ENCODE peak calls at places on chromosome 19, in ten cellular contexts. U, I, Y, A, B, P, T, M, S and N are unnamed samples.

GRCh38 chr19:13401388-13401787 is 104.9 kb downstream of the CACNA1A start:
- DNase-seq in B (no peak), S (peak; percentile 82), P (no peak), U (no peak), M (no peak), I (no peak), Y (peak; percentile 42), A (peak; percentile 55), T (no peak), N (no peak)

GRCh38 chr19:940591-941291 is 14.9 kb downstream of the ARID3A start:
- DNase-seq in U (no peak), P (peak; percentile 81), Y (no peak), A (no peak), B (no peak), S (peak; percentile 73), I (peak; percentile 66), T (peak; percentile 38), M (no peak), N (peak; percentile 47)

GRCh38 chr19:49149652-49150105 is 5.5 kb downstream of the HRC start:
- DNase-seq in M (peak; percentile 66), B (no peak), I (no peak), S (peak; percentile 56), A (peak; percentile 48), T (peak; percentile 65), Y (peak; percentile 87), U (peak; percentile 53), P (peak; percentile 83), N (peak; percentile 71)

GRCh38 chr19:53246498-53246897 is 8.2 kb downstream of the ZNF677 start:
- DNase-seq in U (no peak), A (no peak), B (no peak), M (no peak), Y (no peak), P (no peak), I (no peak), T (no peak), S (no peak), N (no peak)

GRCh38 chr19:38666662-38667448 is 19.4 kb downstream of the ACTN4 start:
- DNase-seq in M (no peak), P (peak; percentile 75), I (no peak), Y (no peak), T (no peak), U (peak; percentile 52), S (peak; percentile 77), B (no peak), A (no peak), N (no peak)

GRCh38 chr19:13150919-13151604 is 851 bp downstream of the IER2 start:
- DNase-seq in Y (no peak), U (peak; percentile 66), T (no peak), I (no peak), M (no peak), S (no peak), P (no peak), A (no peak), B (no peak), N (peak; percentile 7)

GRCh38 chr19:50325310-50326100 is 3.7 kb downstream of the KCNC3 start:
- DNase-seq in B (no peak), A (peak; percentile 96), M (no peak), T (peak; percentile 34), I (peak; percentile 55), Y (peak; percentile 98), P (peak; percentile 97), S (no peak), U (peak; percentile 49), N (peak; percentile 54)

GRCh38 chr19:48735031-48735615 is 5.3 kb downstream of the RASIP1 start:
- DNase-seq in M (no peak), I (no peak), U (no peak), P (no peak), S (no peak), Y (no peak), T (no peak), B (no peak), A (peak; percentile 74), N (peak; percentile 73)

GRCh38 chr19:39099341-39099740 is 15.2 kb downstream of the ACP7 start:
- DNase-seq in Y (no peak), A (no peak), S (no peak), B (no peak), U (no peak), T (no peak), P (peak; percentile 9), M (no peak), I (no peak), N (no peak)

GRCh38 chr19:46954502-46955004 is 65.1 kb upstream of the NPAS1 start:
- DNase-seq in P (no peak), U (no peak), S (no peak), T (no peak), M (no peak), Y (no peak), A (no peak), I (no peak), B (no peak), N (no peak)

GRCh38 chr19:20247016-20247683 is 80.1 kb downstream of the ZNF486 start:
- DNase-seq in P (peak; percentile 17), T (no peak), A (peak; percentile 26), S (no peak), M (no peak), U (no peak), Y (no peak), I (peak; percentile 17), B (no peak), N (peak; percentile 64)

GRCh38 chr19:28636706-28637105 is 576.2 kb downstream of the UQCRFS1 start:
- DNase-seq in A (no peak), S (no peak), Y (no peak), B (no peak), M (no peak), T (no peak), P (no peak), U (no peak), I (no peak), N (no peak)

GRCh38 chr19:3098515-3099346 is 4.6 kb downstream of the GNA11 start:
- DNase-seq in B (no peak), Y (no peak), T (no peak), S (no peak), P (peak; percentile 67), A (no peak), I (peak; percentile 10), M (no peak), U (no peak), N (no peak)

GRCh38 chr19:48624067-48624594 is 4.8 kb downstream of the SPHK2 start:
- DNase-seq in M (no peak), T (peak; percentile 72), B (peak; percentile 71), P (peak; percentile 96), U (peak; percentile 96), A (peak; percentile 92), Y (peak; percentile 92), S (peak; percentile 94), I (peak; percentile 97), N (peak; percentile 97)